ENCODE peak calls at places on chromosomes 16 and 17, in four cellular contexts. L is C1 segment of cervical spinal cord, R is NCI-H774, O is myocyte. M is an unnamed sample.

GRCh38 chr17:78330570-78331224 is 29.2 kb downstream of the SOCS3 start:
- DNase-seq in R (no peak), L (no peak), O (peak), M (peak)

GRCh38 chr17:73369126-73369525 is 57.3 kb upstream of the CDC42EP4 start:
- DNase-seq in R (no peak), O (no peak), L (no peak), M (no peak)

GRCh38 chr16:12318661-12319463 is 342.3 kb downstream of the SNX29 start:
- DNase-seq in L (no peak), R (no peak), O (no peak), M (peak)

GRCh38 chr16:660459-661183 is 7.3 kb upstream of the RHOT2 start:
- DNase-seq in R (peak), L (peak), O (peak), M (peak)

GRCh38 chr17:17435323-17435722 is 41.5 kb upstream of the MED9 start:
- DNase-seq in R (no peak), O (no peak), L (no peak), M (peak)

GRCh38 chr17:71117461-71117860 is 948.1 kb downstream of the KCNJ2 start:
- DNase-seq in L (no peak), R (no peak), O (peak), M (no peak)

GRCh38 chr16:29900102-29900887 is at the start of gene ASPHD1:
- DNase-seq in L (peak), R (peak), O (peak), M (peak)

GRCh38 chr16:11133344-11133921 is 122.6 kb downstream of the SOCS1 start:
- DNase-seq in L (peak), O (peak), R (no peak), M (peak)

GRCh38 chr16:86663691-86664517 is 85.6 kb downstream of the FOXL1 start:
- DNase-seq in R (no peak), L (no peak), O (no peak), M (peak)

GRCh38 chr17:20235747-20236146 is 226.6 kb downstream of the SPECC1 start:
- DNase-seq in R (no peak), O (no peak), L (peak), M (no peak)

GRCh38 chr16:1100084-1100800 is 4.2 kb upstream of the C1QTNF8 start:
- DNase-seq in O (no peak), R (no peak), L (no peak), M (no peak)

GRCh38 chr16:10619271-10619849 is 39.0 kb upstream of the EMP2 start:
- DNase-seq in O (no peak), L (no peak), R (peak), M (no peak)

GRCh38 chr17:19237389-19238166 is 412 bp downstream of the EPN2 start:
- DNase-seq in L (no peak), O (no peak), R (no peak), M (no peak)

GRCh38 chr17:62696726-62697490 is 69.4 kb downstream of the MRC2 start:
- DNase-seq in O (no peak), L (peak), R (no peak), M (no peak)

GRCh38 chr17:8628609-8629169 is 1.8 kb downstream of the MYH10 start:
- DNase-seq in L (no peak), R (no peak), O (no peak), M (peak)